ENCODE peak calls at places on chromosomes 1 and 21, in nine cellular contexts. One of them, this sample, is unnamed.

GRCh38 chr1:93907718-93908117 is 1.5 kb downstream of the GCLM start:
- DNase-seq in AG08395: peak
- DNase-seq in hippocampal formation: no peak
- DNase-seq in neural crest cell: no peak
- DNase-seq in Caki2: peak
- DNase-seq in NT2/D1: no peak
- DNase-seq in activated CD4-positive, alpha-beta T cell treated with anti-CD3 and anti-CD28 coated beads, Interleukin-2, amount 10 ng/mL, durations not matched to agents 7 days and 5 days: no peak
- DNase-seq in stimulated activated effector memory CD8-positive, alpha-beta T cell treated with anti-CD3 and anti-CD28 coated beads, Interleukin-12 subunit alpha, Interleukin-12 subunit beta, amount 100 ng/mL, for 72 hours: no peak
- DNase-seq in AG08396: peak
- DNase-seq in this sample: peak

GRCh38 chr1:33255347-33256311 is 663 bp upstream of the ZNF362 start:
- DNase-seq in AG08395: peak
- DNase-seq in hippocampal formation: peak
- DNase-seq in neural crest cell: peak
- DNase-seq in Caki2: peak
- DNase-seq in NT2/D1: peak
- DNase-seq in activated CD4-positive, alpha-beta T cell treated with anti-CD3 and anti-CD28 coated beads, Interleukin-2, amount 10 ng/mL, durations not matched to agents 7 days and 5 days: peak
- DNase-seq in stimulated activated effector memory CD8-positive, alpha-beta T cell treated with anti-CD3 and anti-CD28 coated beads, Interleukin-12 subunit alpha, Interleukin-12 subunit beta, amount 100 ng/mL, for 72 hours: peak
- DNase-seq in AG08396: peak
- DNase-seq in this sample: peak

GRCh38 chr1:166032901-166033371 is 133.9 kb downstream of the FAM78B start:
- DNase-seq in AG08395: no peak
- DNase-seq in hippocampal formation: no peak
- DNase-seq in neural crest cell: no peak
- DNase-seq in Caki2: no peak
- DNase-seq in NT2/D1: no peak
- DNase-seq in activated CD4-positive, alpha-beta T cell treated with anti-CD3 and anti-CD28 coated beads, Interleukin-2, amount 10 ng/mL, durations not matched to agents 7 days and 5 days: no peak
- DNase-seq in stimulated activated effector memory CD8-positive, alpha-beta T cell treated with anti-CD3 and anti-CD28 coated beads, Interleukin-12 subunit alpha, Interleukin-12 subunit beta, amount 100 ng/mL, for 72 hours: no peak
- DNase-seq in AG08396: no peak
- DNase-seq in this sample: peak

GRCh38 chr1:39379187-39379586 is 112.2 kb upstream of the BMP8A start:
- DNase-seq in AG08395: no peak
- DNase-seq in hippocampal formation: no peak
- DNase-seq in neural crest cell: no peak
- DNase-seq in Caki2: no peak
- DNase-seq in NT2/D1: no peak
- DNase-seq in activated CD4-positive, alpha-beta T cell treated with anti-CD3 and anti-CD28 coated beads, Interleukin-2, amount 10 ng/mL, durations not matched to agents 7 days and 5 days: no peak
- DNase-seq in stimulated activated effector memory CD8-positive, alpha-beta T cell treated with anti-CD3 and anti-CD28 coated beads, Interleukin-12 subunit alpha, Interleukin-12 subunit beta, amount 100 ng/mL, for 72 hours: no peak
- DNase-seq in AG08396: no peak
- DNase-seq in this sample: no peak

GRCh38 chr1:45827256-45827655 is 23.8 kb downstream of the MAST2 start:
- DNase-seq in AG08395: no peak
- DNase-seq in hippocampal formation: no peak
- DNase-seq in neural crest cell: no peak
- DNase-seq in Caki2: no peak
- DNase-seq in NT2/D1: no peak
- DNase-seq in activated CD4-positive, alpha-beta T cell treated with anti-CD3 and anti-CD28 coated beads, Interleukin-2, amount 10 ng/mL, durations not matched to agents 7 days and 5 days: no peak
- DNase-seq in stimulated activated effector memory CD8-positive, alpha-beta T cell treated with anti-CD3 and anti-CD28 coated beads, Interleukin-12 subunit alpha, Interleukin-12 subunit beta, amount 100 ng/mL, for 72 hours: no peak
- DNase-seq in AG08396: no peak
- DNase-seq in this sample: no peak

GRCh38 chr1:158691907-158692306 is 5.4 kb upstream of the SPTA1 start:
- DNase-seq in AG08395: no peak
- DNase-seq in hippocampal formation: no peak
- DNase-seq in neural crest cell: no peak
- DNase-seq in Caki2: no peak
- DNase-seq in NT2/D1: no peak
- DNase-seq in activated CD4-positive, alpha-beta T cell treated with anti-CD3 and anti-CD28 coated beads, Interleukin-2, amount 10 ng/mL, durations not matched to agents 7 days and 5 days: no peak
- DNase-seq in stimulated activated effector memory CD8-positive, alpha-beta T cell treated with anti-CD3 and anti-CD28 coated beads, Interleukin-12 subunit alpha, Interleukin-12 subunit beta, amount 100 ng/mL, for 72 hours: no peak
- DNase-seq in AG08396: no peak
- DNase-seq in this sample: no peak

GRCh38 chr1:185376288-185376687 is 59.2 kb upstream of the IVNS1ABP start:
- DNase-seq in AG08395: no peak
- DNase-seq in hippocampal formation: no peak
- DNase-seq in neural crest cell: no peak
- DNase-seq in Caki2: no peak
- DNase-seq in NT2/D1: no peak
- DNase-seq in activated CD4-positive, alpha-beta T cell treated with anti-CD3 and anti-CD28 coated beads, Interleukin-2, amount 10 ng/mL, durations not matched to agents 7 days and 5 days: no peak
- DNase-seq in stimulated activated effector memory CD8-positive, alpha-beta T cell treated with anti-CD3 and anti-CD28 coated beads, Interleukin-12 subunit alpha, Interleukin-12 subunit beta, amount 100 ng/mL, for 72 hours: no peak
- DNase-seq in AG08396: no peak
- DNase-seq in this sample: no peak

GRCh38 chr21:37338671-37339526 is 27.7 kb upstream of the DYRK1A start:
- DNase-seq in AG08395: peak
- DNase-seq in hippocampal formation: no peak
- DNase-seq in neural crest cell: no peak
- DNase-seq in Caki2: peak
- DNase-seq in NT2/D1: no peak
- DNase-seq in activated CD4-positive, alpha-beta T cell treated with anti-CD3 and anti-CD28 coated beads, Interleukin-2, amount 10 ng/mL, durations not matched to agents 7 days and 5 days: no peak
- DNase-seq in stimulated activated effector memory CD8-positive, alpha-beta T cell treated with anti-CD3 and anti-CD28 coated beads, Interleukin-12 subunit alpha, Interleukin-12 subunit beta, amount 100 ng/mL, for 72 hours: no peak
- DNase-seq in AG08396: peak
- DNase-seq in this sample: peak

GRCh38 chr21:30044447-30045064 is 104.8 kb upstream of the GRIK1 start:
- DNase-seq in AG08395: peak
- DNase-seq in hippocampal formation: no peak
- DNase-seq in neural crest cell: peak
- DNase-seq in Caki2: peak
- DNase-seq in NT2/D1: no peak
- DNase-seq in activated CD4-positive, alpha-beta T cell treated with anti-CD3 and anti-CD28 coated beads, Interleukin-2, amount 10 ng/mL, durations not matched to agents 7 days and 5 days: peak
- DNase-seq in stimulated activated effector memory CD8-positive, alpha-beta T cell treated with anti-CD3 and anti-CD28 coated beads, Interleukin-12 subunit alpha, Interleukin-12 subunit beta, amount 100 ng/mL, for 72 hours: no peak
- DNase-seq in AG08396: peak
- DNase-seq in this sample: peak

GRCh38 chr1:38539931-38540330 is 319.6 kb downstream of the RRAGC start:
- DNase-seq in AG08395: no peak
- DNase-seq in hippocampal formation: no peak
- DNase-seq in neural crest cell: no peak
- DNase-seq in Caki2: no peak
- DNase-seq in NT2/D1: no peak
- DNase-seq in activated CD4-positive, alpha-beta T cell treated with anti-CD3 and anti-CD28 coated beads, Interleukin-2, amount 10 ng/mL, durations not matched to agents 7 days and 5 days: no peak
- DNase-seq in stimulated activated effector memory CD8-positive, alpha-beta T cell treated with anti-CD3 and anti-CD28 coated beads, Interleukin-12 subunit alpha, Interleukin-12 subunit beta, amount 100 ng/mL, for 72 hours: no peak
- DNase-seq in AG08396: no peak
- DNase-seq in this sample: no peak

GRCh38 chr1:91124989-91125417 is 103.2 kb upstream of the ZNF644 start:
- DNase-seq in AG08395: no peak
- DNase-seq in hippocampal formation: no peak
- DNase-seq in neural crest cell: no peak
- DNase-seq in Caki2: no peak
- DNase-seq in NT2/D1: no peak
- DNase-seq in activated CD4-positive, alpha-beta T cell treated with anti-CD3 and anti-CD28 coated beads, Interleukin-2, amount 10 ng/mL, durations not matched to agents 7 days and 5 days: no peak
- DNase-seq in stimulated activated effector memory CD8-positive, alpha-beta T cell treated with anti-CD3 and anti-CD28 coated beads, Interleukin-12 subunit alpha, Interleukin-12 subunit beta, amount 100 ng/mL, for 72 hours: peak
- DNase-seq in AG08396: no peak
- DNase-seq in this sample: peak

GRCh38 chr21:35488941-35489340 is 439.8 kb upstream of the RUNX1 start:
- DNase-seq in AG08395: no peak
- DNase-seq in hippocampal formation: no peak
- DNase-seq in neural crest cell: no peak
- DNase-seq in Caki2: no peak
- DNase-seq in NT2/D1: no peak
- DNase-seq in activated CD4-positive, alpha-beta T cell treated with anti-CD3 and anti-CD28 coated beads, Interleukin-2, amount 10 ng/mL, durations not matched to agents 7 days and 5 days: no peak
- DNase-seq in stimulated activated effector memory CD8-positive, alpha-beta T cell treated with anti-CD3 and anti-CD28 coated beads, Interleukin-12 subunit alpha, Interleukin-12 subunit beta, amount 100 ng/mL, for 72 hours: no peak
- DNase-seq in AG08396: no peak
- DNase-seq in this sample: no peak

GRCh38 chr1:215539803-215540575 is 27.1 kb upstream of the KCTD3 start:
- DNase-seq in AG08395: no peak
- DNase-seq in hippocampal formation: no peak
- DNase-seq in neural crest cell: no peak
- DNase-seq in Caki2: peak
- DNase-seq in NT2/D1: no peak
- DNase-seq in activated CD4-positive, alpha-beta T cell treated with anti-CD3 and anti-CD28 coated beads, Interleukin-2, amount 10 ng/mL, durations not matched to agents 7 days and 5 days: no peak
- DNase-seq in stimulated activated effector memory CD8-positive, alpha-beta T cell treated with anti-CD3 and anti-CD28 coated beads, Interleukin-12 subunit alpha, Interleukin-12 subunit beta, amount 100 ng/mL, for 72 hours: no peak
- DNase-seq in AG08396: no peak
- DNase-seq in this sample: peak

GRCh38 chr1:20063861-20064292 is 6.1 kb upstream of the PLA2G5 start:
- DNase-seq in AG08395: peak
- DNase-seq in hippocampal formation: no peak
- DNase-seq in neural crest cell: no peak
- DNase-seq in Caki2: no peak
- DNase-seq in NT2/D1: no peak
- DNase-seq in activated CD4-positive, alpha-beta T cell treated with anti-CD3 and anti-CD28 coated beads, Interleukin-2, amount 10 ng/mL, durations not matched to agents 7 days and 5 days: no peak
- DNase-seq in stimulated activated effector memory CD8-positive, alpha-beta T cell treated with anti-CD3 and anti-CD28 coated beads, Interleukin-12 subunit alpha, Interleukin-12 subunit beta, amount 100 ng/mL, for 72 hours: no peak
- DNase-seq in AG08396: peak
- DNase-seq in this sample: peak

GRCh38 chr1:78892251-78892650 is 114.3 kb downstream of the ADGRL4 start:
- DNase-seq in AG08395: peak
- DNase-seq in hippocampal formation: no peak
- DNase-seq in neural crest cell: no peak
- DNase-seq in Caki2: no peak
- DNase-seq in NT2/D1: no peak
- DNase-seq in activated CD4-positive, alpha-beta T cell treated with anti-CD3 and anti-CD28 coated beads, Interleukin-2, amount 10 ng/mL, durations not matched to agents 7 days and 5 days: no peak
- DNase-seq in stimulated activated effector memory CD8-positive, alpha-beta T cell treated with anti-CD3 and anti-CD28 coated beads, Interleukin-12 subunit alpha, Interleukin-12 subunit beta, amount 100 ng/mL, for 72 hours: no peak
- DNase-seq in AG08396: no peak
- DNase-seq in this sample: peak

GRCh38 chr1:53110370-53111072 is 31.9 kb downstream of the SLC1A7 start:
- DNase-seq in AG08395: no peak
- DNase-seq in hippocampal formation: no peak
- DNase-seq in neural crest cell: no peak
- DNase-seq in Caki2: no peak
- DNase-seq in NT2/D1: no peak
- DNase-seq in activated CD4-positive, alpha-beta T cell treated with anti-CD3 and anti-CD28 coated beads, Interleukin-2, amount 10 ng/mL, durations not matched to agents 7 days and 5 days: no peak
- DNase-seq in stimulated activated effector memory CD8-positive, alpha-beta T cell treated with anti-CD3 and anti-CD28 coated beads, Interleukin-12 subunit alpha, Interleukin-12 subunit beta, amount 100 ng/mL, for 72 hours: no peak
- DNase-seq in AG08396: peak
- DNase-seq in this sample: peak

This sample was measured in myocyte.